ENCODE peak calls at places on chromosome 9, in seven cellular contexts. A is suprapubic skin, M is heart left ventricle, E is thoracic aorta, I is SJSA1, R is mesenchymal stem cell, O is esophagus squamous epithelium. Z is an unnamed sample. For H3K4me1, the result is how much of the 10 kb centered on the place peaks cover.

GRCh38 chr9:124006448-124007156 is 5.0 kb upstream of the LHX2 start:
- DNase-seq in A (no peak), M (no peak), E (no peak), I (no peak), R (no peak), O (no peak), Z (no peak)

GRCh38 chr9:125142560-125143376 is 560 bp downstream of the SCAI start:
- DNase-seq in A (no peak), M (no peak), E (no peak), I (no peak), R (no peak), O (no peak), Z (no peak)

GRCh38 chr9:121857941-121858340 is 206.5 kb downstream of the DAB2IP start:
- DNase-seq in A (no peak), M (no peak), E (no peak), I (no peak), R (no peak), O (no peak), Z (no peak)

GRCh38 chr9:131395745-131396479 is 2.0 kb downstream of the PRRC2B start:
- DNase-seq in A (no peak), M (no peak), E (no peak), I (no peak), R (no peak), O (no peak), Z (no peak)

GRCh38 chr9:121717141-121717749 is 65.8 kb downstream of the DAB2IP start:
- DNase-seq in A (no peak), M (no peak), E (no peak), I (no peak), R (no peak), O (no peak), Z (no peak)

GRCh38 chr9:93131599-93132286 is 2.3 kb downstream of the NINJ1 start:
- DNase-seq in A (no peak), M (no peak), E (no peak), I (no peak), R (no peak), O (no peak), Z (no peak)

GRCh38 chr9:21856301-21857094 is 54.1 kb downstream of the MTAP start:
- DNase-seq in A (no peak), M (no peak), E (no peak), I (no peak), R (peak), O (no peak), Z (no peak)

GRCh38 chr9:86557063-86557766 is 203.0 kb upstream of the TUT7 start:
- DNase-seq in A (no peak), M (no peak), E (no peak), I (peak), R (peak), O (no peak), Z (no peak)

GRCh38 chr9:131706608-131706970 is 33.3 kb downstream of the RAPGEF1 start:
- DNase-seq in A (no peak), M (no peak), E (no peak), I (no peak), R (no peak), O (no peak), Z (no peak)

GRCh38 chr9:126953089-126953809 is 38.7 kb downstream of the RALGPS1 start:
- DNase-seq in A (no peak), M (no peak), E (no peak), I (no peak), R (peak), O (no peak), Z (no peak)

DNA sequence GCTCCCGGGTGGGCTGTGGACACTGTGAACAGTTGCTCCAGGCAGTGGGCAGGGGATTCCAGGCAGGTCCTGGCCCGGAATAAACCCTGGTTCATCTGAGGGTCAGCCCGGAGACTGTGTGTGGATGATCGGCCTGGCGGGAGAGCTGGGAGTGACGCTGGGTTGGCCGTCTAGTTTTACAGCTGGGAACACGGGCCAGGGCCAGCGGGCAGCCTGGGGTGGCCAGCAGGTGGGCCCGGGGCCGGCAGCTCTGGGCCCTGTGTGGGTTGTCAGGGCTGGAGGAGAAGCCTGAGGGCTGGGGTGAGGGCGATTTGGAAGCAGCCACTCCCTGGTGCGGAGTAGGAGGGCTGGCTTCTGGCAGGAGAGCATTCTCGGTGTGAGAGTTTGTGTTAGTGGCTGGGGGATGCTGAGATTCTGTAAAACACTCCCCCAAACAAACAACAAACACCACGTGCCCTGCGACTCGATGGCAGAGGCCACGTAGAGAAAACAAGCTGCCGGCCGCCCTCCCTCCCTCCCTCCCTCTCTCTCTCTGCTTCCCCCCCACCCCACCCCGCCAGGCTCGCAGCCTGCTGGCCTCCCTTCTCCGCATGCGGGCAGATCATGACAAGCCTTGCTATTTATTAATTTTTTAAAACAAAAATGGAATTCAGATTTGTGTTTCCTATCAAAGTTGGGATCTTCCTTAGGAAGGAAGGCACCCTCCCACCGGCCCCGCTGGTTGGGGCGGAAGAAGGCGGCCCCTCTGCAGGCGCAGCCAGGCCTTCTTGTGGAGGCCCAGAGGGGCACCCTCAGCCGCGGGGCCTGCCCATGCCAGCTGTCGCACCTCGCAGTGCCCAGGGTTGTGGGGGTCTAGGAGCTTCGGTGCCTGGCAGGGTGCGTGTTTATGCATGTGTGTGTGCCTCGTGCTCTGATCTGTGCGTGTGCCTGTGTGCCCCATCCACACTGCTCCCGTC is 49.5 kb downstream of the RXRA start:
- DNase-seq in A (no peak), M (peak), E (no peak), I (no peak), R (peak), O (no peak), Z (no peak)
- H3K27ac ChIP-seq in A (peak), M (peak), E (peak), I (no peak), R (peak), O (peak), Z (no peak)

DNA sequence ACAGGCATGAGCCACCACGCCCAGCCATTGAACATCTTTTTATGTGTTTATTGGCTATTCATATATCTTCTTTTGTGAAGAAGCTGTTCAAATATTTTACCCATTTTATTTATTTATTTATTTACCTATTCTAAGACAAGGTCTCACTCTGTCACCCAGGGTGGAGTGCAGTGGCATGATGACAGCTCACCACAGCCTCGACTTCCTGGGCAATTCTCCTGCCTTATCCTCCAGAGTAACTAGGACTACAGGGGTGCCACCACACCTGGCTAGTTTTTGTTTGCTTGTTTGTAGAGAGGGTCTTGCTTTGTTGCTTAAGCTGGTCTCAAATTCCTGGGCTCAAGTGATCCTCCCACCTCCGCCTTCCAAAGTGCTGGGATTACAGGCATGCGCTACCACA is 33.5 kb downstream of the NAIF1 start:
- DNase-seq in A (no peak), M (no peak), E (no peak), I (no peak), R (no peak), O (no peak), Z (no peak)
- H3K4me3 ChIP-seq in A (no peak), M (no peak), E (no peak), I (no peak), R (no peak), O (no peak), Z (no peak)

GRCh38 chr9:91428431-91428830 is 4.8 kb upstream of the NFIL3 start:
- DNase-seq in A (no peak), M (no peak), E (no peak), I (no peak), R (no peak), O (no peak), Z (no peak)
- H3K4me1 ChIP-seq in A (under half), M (under half), E (under half), I (under half), R (under half), O (half or more), Z (under half)

GRCh38 chr9:137028013-137028280 is at the start of gene ABCA2:
- DNase-seq in A (no peak), M (no peak), E (no peak), I (no peak), R (no peak), O (no peak), Z (no peak)
- H3K27ac ChIP-seq in A (peak), M (peak), E (no peak), I (no peak), R (no peak), O (peak), Z (peak)